ENCODE peak calls at places on chromosomes 16 and 17, in seven cellular contexts. H, Q, N, K, G, O and F are unnamed samples.

GRCh38 chr16:80788016-80788415 is 16.4 kb downstream of the CDYL2 start:
- DNase-seq in G (no peak), N (no peak), K (no peak), Q (no peak), H (no peak), O (no peak), F (no peak)

GRCh38 chr17:57819273-57819672 is 30.6 kb downstream of the MRPS23 start:
- DNase-seq in N (no peak), K (no peak), H (no peak), G (no peak), Q (no peak), O (no peak), F (no peak)

GRCh38 chr17:80294210-80294609 is 33.6 kb downstream of the RNF213 start:
- DNase-seq in K (no peak), Q (no peak), H (no peak), G (no peak), O (no peak), N (no peak), F (no peak)

GRCh38 chr17:16215002-16215272 is 397 bp downstream of the NCOR1 start:
- DNase-seq in Q (no peak), N (no peak), K (no peak), G (peak), O (no peak), H (peak), F (peak)

GRCh38 chr17:57662021-57662420 is 83.1 kb downstream of the CCDC182 start:
- DNase-seq in Q (no peak), H (no peak), G (no peak), N (no peak), K (no peak), O (no peak), F (no peak)

GRCh38 chr17:29836643-29837042 is 93.4 kb downstream of the SSH2 start:
- DNase-seq in Q (no peak), G (no peak), O (no peak), H (no peak), N (no peak), K (no peak), F (no peak)

GRCh38 chr17:81396722-81397313 is 1.6 kb downstream of the BAHCC1 start:
- DNase-seq in H (no peak), N (no peak), O (peak), G (peak), Q (no peak), K (no peak), F (no peak)

GRCh38 chr16:83305092-83305491 is 502.7 kb upstream of the HSBP1 start:
- DNase-seq in G (no peak), H (no peak), K (no peak), N (no peak), Q (no peak), O (peak), F (no peak)

GRCh38 chr17:16465861-16466338 is 26.1 kb downstream of the LRRC75A start:
- DNase-seq in G (peak), H (no peak), O (no peak), Q (no peak), K (no peak), N (no peak), F (no peak)

GRCh38 chr17:1577186-1577585 is 14.6 kb upstream of the PITPNA start:
- DNase-seq in K (peak), N (no peak), O (peak), Q (peak), G (peak), H (no peak), F (no peak)

GRCh38 chr16:47571049-47571448 is 109.9 kb downstream of the PHKB start:
- DNase-seq in G (no peak), H (peak), Q (no peak), K (no peak), N (no peak), O (no peak), F (no peak)

GRCh38 chr17:1181769-1182137 is 2.0 kb upstream of the ABR start:
- DNase-seq in Q (no peak), N (no peak), O (no peak), G (no peak), K (no peak), H (no peak), F (no peak)

GRCh38 chr17:63701477-63702222 is 1.7 kb upstream of the LIMD2 start:
- DNase-seq in N (no peak), G (peak), H (peak), O (no peak), K (no peak), Q (no peak), F (peak)

GRCh38 chr17:29177541-29177870 is 2.7 kb downstream of the MYO18A start:
- DNase-seq in Q (no peak), G (no peak), N (no peak), H (no peak), O (no peak), K (no peak), F (no peak)

GRCh38 chr17:20184191-20184590 is 175.0 kb downstream of the SPECC1 start:
- DNase-seq in K (no peak), Q (no peak), N (no peak), H (no peak), G (no peak), O (no peak), F (no peak)

GRCh38 chr16:22030087-22030812 is 22.3 kb downstream of the MOSMO start:
- DNase-seq in O (no peak), N (no peak), Q (no peak), K (no peak), H (no peak), G (no peak), F (no peak)

GRCh38 chr16:23570992-23571632 is 13.6 kb downstream of the UBFD1 start:
- DNase-seq in H (no peak), O (no peak), G (no peak), K (no peak), N (no peak), Q (no peak), F (no peak)

GRCh38 chr17:7348478-7349242 is 3.3 kb upstream of the KCTD11 start:
- DNase-seq in Q (no peak), G (no peak), K (no peak), N (no peak), O (no peak), H (no peak), F (no peak)

GRCh38 chr17:34413443-34414076 is 50.5 kb upstream of the CCL1 start:
- DNase-seq in N (no peak), K (no peak), G (no peak), Q (no peak), H (peak), O (no peak), F (no peak)

GRCh38 chr16:50491516-50491915 is 56.7 kb upstream of the NKD1 start:
- DNase-seq in K (no peak), Q (no peak), G (peak), N (no peak), H (no peak), O (no peak), F (no peak)

GRCh38 chr16:55329791-55330190 is 5.8 kb downstream of the IRX6 start:
- DNase-seq in N (no peak), K (no peak), Q (no peak), O (no peak), G (no peak), H (no peak), F (no peak)

GRCh38 chr16:66569827-66570405 is 3.7 kb downstream of the CMTM1 start:
- DNase-seq in H (no peak), Q (no peak), O (peak), G (no peak), N (no peak), K (no peak), F (no peak)

GRCh38 chr17:18172528-18173278 is 10.9 kb upstream of the ALKBH5 start:
- DNase-seq in Q (no peak), N (no peak), H (no peak), O (no peak), K (no peak), G (no peak), F (no peak)

GRCh38 chr16:9090101-9090959 is 1.1 kb upstream of the HAPSTR1 start:
- DNase-seq in H (peak), G (peak), K (no peak), Q (no peak), N (no peak), O (peak), F (peak)

GRCh38 chr16:55465077-55465896 is 13.7 kb upstream of the MMP2 start:
- DNase-seq in H (peak), O (peak), G (peak), K (peak), Q (peak), N (peak), F (peak)

GRCh38 chr16:1916654-1916990 is 1.6 kb downstream of the HS3ST6 start:
- DNase-seq in K (no peak), O (no peak), Q (no peak), H (no peak), N (no peak), G (no peak), F (no peak)

GRCh38 chr16:68242926-68243858 is 2.0 kb upstream of the PLA2G15 start:
- DNase-seq in O (no peak), G (no peak), H (no peak), N (no peak), K (no peak), Q (no peak), F (no peak)

GRCh38 chr16:85381738-85382592 is 231.2 kb upstream of the GSE1 start:
- DNase-seq in O (peak), K (no peak), Q (no peak), G (no peak), H (peak), N (no peak), F (no peak)
- TF ChIP-seq POLR2A in O (no peak), K (no peak), Q (no peak), G (no peak), H (no peak), N (no peak), F (no peak)

GRCh38 chr16:2973081-2973480 is 3.9 kb downstream of the PAQR4 start:
- DNase-seq in N (no peak), K (no peak), G (no peak), H (no peak), Q (no peak), O (no peak), F (no peak)
- TF ChIP-seq POLR2AphosphoS5 in N (no peak), K (no peak), G (no peak), H (peak), Q (no peak), O (no peak), F (no peak)

DNA sequence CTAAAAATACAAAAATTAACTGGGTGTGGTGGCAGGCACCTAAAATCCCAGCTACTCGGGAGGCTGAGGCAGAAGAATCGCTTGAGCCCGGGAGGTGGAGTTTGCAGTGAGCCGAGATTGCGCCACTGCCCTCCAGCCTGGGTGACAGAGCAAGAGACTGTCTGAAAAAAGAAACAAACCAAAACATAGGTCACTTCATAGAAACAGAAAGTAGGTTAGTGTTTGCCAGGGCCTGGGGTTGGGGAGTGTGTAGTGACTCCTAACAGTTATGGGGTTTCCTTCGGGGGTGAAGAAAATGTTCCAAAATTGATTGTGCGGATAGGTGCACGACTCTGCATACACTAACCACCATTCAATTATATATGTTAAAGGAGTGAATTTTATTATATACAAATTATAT is 59.2 kb downstream of the ATP2C2 start:
- DNase-seq in Q (no peak), H (no peak), G (no peak), K (no peak), O (no peak), N (no peak), F (no peak)
- TF ChIP-seq POLR2A in Q (no peak), H (no peak), G (no peak), K (no peak), O (no peak), N (no peak), F (no peak)

DNA sequence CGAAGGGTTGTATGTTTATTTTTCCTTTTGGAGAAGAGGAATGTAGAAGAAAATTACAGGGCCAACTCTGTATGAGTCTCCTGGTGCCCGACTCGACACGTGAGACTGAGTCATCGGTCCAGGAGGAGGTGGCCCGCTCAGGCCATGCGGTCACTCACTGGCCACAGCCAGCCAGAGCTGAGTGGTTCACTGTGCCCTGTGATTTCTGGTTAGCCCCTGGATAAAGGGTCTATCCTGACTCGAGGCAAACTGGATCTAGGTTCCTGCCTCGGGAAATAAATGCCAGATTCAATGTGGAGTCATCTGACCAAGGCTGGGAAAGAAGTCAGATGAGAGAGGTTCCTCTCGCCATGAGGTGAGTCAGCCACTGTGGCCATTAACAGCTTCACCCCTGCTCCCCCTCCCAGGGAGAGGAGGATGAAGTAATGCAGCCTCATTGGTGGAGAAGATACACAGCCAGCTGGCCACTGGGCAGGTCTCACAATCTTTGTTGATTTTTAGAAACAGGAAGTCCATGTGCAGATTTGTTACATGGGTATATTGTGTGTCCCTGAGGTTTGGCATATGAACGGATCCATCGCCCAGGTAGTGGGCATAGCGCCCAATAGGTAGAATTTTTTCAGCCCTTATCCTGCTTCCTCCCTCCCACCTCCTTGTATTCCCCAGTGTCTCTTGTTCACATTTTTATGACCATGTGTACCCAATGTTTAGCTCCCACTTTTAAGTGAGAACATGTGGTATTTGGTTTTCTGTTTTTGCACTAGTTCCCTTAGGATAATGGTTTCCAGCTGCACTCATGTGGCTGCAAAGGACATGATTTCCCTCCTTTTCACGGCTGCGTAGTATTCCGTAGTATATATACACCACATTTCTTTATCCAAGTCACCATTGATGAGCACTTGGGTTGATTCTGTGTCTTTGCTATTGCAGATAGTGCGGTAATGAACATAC is 21.7 kb upstream of the USP36 start:
- DNase-seq in N (peak), O (peak), G (peak), H (peak), K (peak), Q (peak), F (no peak)
- TF ChIP-seq POLR2AphosphoS5 in N (peak), O (peak), G (peak), H (no peak), K (peak), Q (peak), F (no peak)

GRCh38 chr17:42536372-42537155 is 523 bp downstream of the NAGLU start:
- DNase-seq in G (peak), Q (no peak), H (peak), N (no peak), K (peak), O (peak), F (peak)

GRCh38 chr17:42537156-42537805 is 1.2 kb downstream of the NAGLU start:
- DNase-seq in O (no peak), K (no peak), Q (no peak), G (no peak), H (no peak), N (no peak), F (no peak)

GRCh38 chr17:42535400-42536047 is 517 bp upstream of the NAGLU start:
- DNase-seq in G (no peak), O (no peak), N (no peak), H (peak), Q (no peak), K (no peak), F (no peak)

GRCh38 chr17:42537826-42538451 is 1.9 kb downstream of the NAGLU start:
- DNase-seq in N (no peak), K (no peak), H (no peak), G (no peak), O (no peak), Q (no peak), F (no peak)

DNA sequence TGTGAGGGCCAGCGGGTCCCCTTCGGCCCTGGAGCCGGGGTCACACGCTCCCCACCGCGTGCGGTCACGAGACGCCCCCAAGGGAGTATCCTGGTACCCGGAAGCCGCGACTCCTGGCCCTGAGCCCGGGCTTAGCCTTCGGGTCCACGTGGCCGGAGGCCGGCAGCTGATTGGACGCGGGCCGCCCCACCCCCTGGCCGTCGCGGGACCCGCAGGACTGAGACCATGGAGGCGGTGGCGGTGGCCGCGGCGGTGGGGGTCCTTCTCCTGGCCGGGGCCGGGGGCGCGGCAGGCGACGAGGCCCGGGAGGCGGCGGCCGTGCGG is at the start of gene NAGLU:
- DNase-seq in N (peak), G (peak), Q (peak), K (peak), H (peak), O (peak), F (peak)
- TF ChIP-seq POLR2A in N (peak), G (no peak), Q (peak), K (peak), H (peak), O (peak), F (peak)

GRCh38 chr16:85271198-85271597 is 158.9 kb upstream of the CIBAR2 start:
- DNase-seq in N (no peak), H (no peak), O (no peak), K (no peak), Q (no peak), G (no peak), F (no peak)

GRCh38 chr16:85266857-85267256 is 154.6 kb upstream of the CIBAR2 start:
- DNase-seq in N (no peak), Q (no peak), K (no peak), H (no peak), O (no peak), G (no peak), F (no peak)

GRCh38 chr16:85267414-85267945 is 155.2 kb upstream of the CIBAR2 start:
- DNase-seq in K (no peak), H (no peak), G (no peak), O (no peak), N (no peak), Q (no peak), F (no peak)

GRCh38 chr16:85270365-85270764 is 158.1 kb upstream of the CIBAR2 start:
- DNase-seq in H (no peak), O (no peak), N (no peak), G (no peak), K (no peak), Q (no peak), F (no peak)

GRCh38 chr16:85269165-85269564 is 156.9 kb upstream of the CIBAR2 start:
- DNase-seq in G (no peak), H (no peak), N (no peak), Q (no peak), K (no peak), O (no peak), F (no peak)
- TF ChIP-seq POLR2AphosphoS5 in G (no peak), H (no peak), N (no peak), Q (no peak), K (no peak), O (no peak), F (no peak)

DNA sequence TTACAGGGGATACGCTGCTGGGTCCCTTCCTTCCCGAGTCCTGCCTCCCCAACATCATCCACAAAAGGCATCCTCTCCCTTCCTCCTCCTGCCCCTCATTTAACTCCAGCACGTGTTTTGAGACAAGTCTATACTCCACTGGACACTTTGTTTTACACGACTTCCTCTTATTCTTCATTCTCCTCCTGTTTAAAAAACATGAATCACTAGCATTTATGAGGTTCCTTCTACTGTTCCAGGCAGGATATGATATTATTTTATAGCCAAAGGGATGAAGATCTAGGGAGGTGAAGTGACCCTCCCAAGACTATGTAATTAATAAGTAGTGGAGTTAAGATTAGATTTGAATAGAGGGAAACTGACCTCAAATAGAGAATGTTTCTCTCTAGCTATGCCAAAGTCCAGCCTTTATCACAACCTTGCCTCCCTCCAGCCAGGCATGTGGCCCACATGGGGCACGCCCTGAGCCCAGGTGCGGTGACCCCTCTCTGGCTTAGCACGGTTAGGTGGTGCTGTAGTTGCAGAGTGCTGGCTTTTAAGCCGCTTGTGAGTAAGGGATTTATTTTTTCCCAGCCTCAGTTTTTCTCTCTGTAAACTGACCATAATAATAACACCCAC is 1.3 kb upstream of the HSD17B2 start:
- DNase-seq in N (no peak), H (no peak), O (peak), G (peak), Q (no peak), K (no peak), F (no peak)
- TF ChIP-seq POLR2A in N (no peak), H (no peak), O (no peak), G (no peak), Q (no peak), K (no peak), F (no peak)

DNA sequence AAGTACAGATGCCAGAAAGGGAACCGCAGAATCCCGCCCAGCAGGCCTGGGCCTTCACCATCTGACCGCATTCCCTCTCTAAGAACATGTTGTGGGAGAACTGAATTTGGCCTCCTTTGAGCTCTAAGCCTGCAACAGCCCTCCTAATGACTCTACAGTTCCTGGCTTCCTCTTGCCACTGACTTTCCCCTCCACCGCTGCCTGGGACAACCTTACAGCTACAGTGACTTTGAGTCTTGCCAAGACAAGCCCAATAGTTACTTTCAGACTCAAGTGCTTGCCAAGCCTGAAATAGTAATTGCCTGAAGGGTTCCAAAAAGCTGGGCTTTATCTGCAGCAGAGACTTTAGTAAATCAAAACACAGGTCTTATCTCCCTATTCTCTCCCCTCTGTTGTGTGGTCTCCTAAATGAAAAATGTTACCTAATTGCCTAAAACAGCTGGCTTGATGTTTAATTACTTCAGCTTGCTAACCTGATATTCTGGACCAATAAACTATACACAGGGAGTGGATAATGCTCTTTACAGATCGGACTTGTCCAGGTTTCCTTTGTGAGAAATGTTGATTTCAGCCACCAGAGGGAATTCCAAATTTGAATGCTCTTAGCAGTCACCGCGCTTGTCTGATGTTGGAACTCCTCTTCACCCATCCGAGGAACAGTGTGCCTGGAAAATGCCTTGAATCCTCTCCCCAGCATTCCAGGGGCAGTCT is 85.1 kb upstream of the TBX2 start:
- DNase-seq in K (no peak), N (no peak), H (no peak), O (no peak), G (peak), Q (peak), F (no peak)
- TF ChIP-seq POLR2AphosphoS5 in K (peak), N (no peak), H (no peak), O (no peak), G (peak), Q (no peak), F (no peak)

GRCh38 chr16:14366974-14367707 is 262.9 kb downstream of the PARN start:
- DNase-seq in K (no peak), N (no peak), Q (no peak), H (no peak), O (no peak), G (no peak), F (no peak)
- TF ChIP-seq POLR2A in K (no peak), N (no peak), Q (no peak), H (no peak), O (no peak), G (no peak), F (no peak)

GRCh38 chr17:40462343-40463121 is 19.3 kb downstream of the IGFBP4 start:
- DNase-seq in O (no peak), G (no peak), N (no peak), H (no peak), K (no peak), Q (no peak), F (no peak)
- TF ChIP-seq POLR2AphosphoS5 in O (no peak), G (no peak), N (no peak), H (no peak), K (no peak), Q (peak), F (no peak)